ENCODE peak calls at places on chromosomes 16 and 17, in seven cellular contexts. One of them, this sample, is unnamed.

GRCh38 chr17:3920940-3921852 is 4.9 kb upstream of the P2RX1 start:
- DNase-seq in heart right ventricle: no peak
- DNase-seq in sigmoid colon: no peak
- DNase-seq in ovary: no peak
- DNase-seq in heart left ventricle: no peak
- DNase-seq in neural progenitor cell: no peak
- DNase-seq in astrocyte: no peak
- DNase-seq in this sample: no peak

GRCh38 chr16:28967156-28967555 is 7.4 kb upstream of the SPNS1 start:
- DNase-seq in sigmoid colon: no peak
- DNase-seq in neural progenitor cell: no peak
- DNase-seq in heart left ventricle: no peak
- DNase-seq in ovary: no peak
- DNase-seq in astrocyte: no peak
- DNase-seq in heart right ventricle: no peak
- DNase-seq in this sample: no peak

GRCh38 chr16:64416232-64417010 is 705.4 kb downstream of the CDH11 start:
- DNase-seq in neural progenitor cell: no peak
- DNase-seq in heart left ventricle: no peak
- DNase-seq in astrocyte: peak
- DNase-seq in heart right ventricle: no peak
- DNase-seq in ovary: no peak
- DNase-seq in sigmoid colon: no peak
- DNase-seq in this sample: no peak

GRCh38 chr17:79920751-79921410 is 81.6 kb upstream of the CBX4 start:
- DNase-seq in sigmoid colon: no peak
- DNase-seq in ovary: no peak
- DNase-seq in heart left ventricle: no peak
- DNase-seq in heart right ventricle: no peak
- DNase-seq in neural progenitor cell: no peak
- DNase-seq in astrocyte: no peak
- DNase-seq in this sample: no peak

GRCh38 chr17:73272906-73273218 is 11.2 kb upstream of the CPSF4L start:
- DNase-seq in ovary: no peak
- DNase-seq in sigmoid colon: no peak
- DNase-seq in heart left ventricle: no peak
- DNase-seq in neural progenitor cell: no peak
- DNase-seq in heart right ventricle: no peak
- DNase-seq in astrocyte: no peak
- DNase-seq in this sample: no peak

GRCh38 chr16:29983420-29984136 is 9.9 kb downstream of the TAOK2 start:
- DNase-seq in sigmoid colon: no peak
- DNase-seq in ovary: no peak
- DNase-seq in neural progenitor cell: no peak
- DNase-seq in heart left ventricle: no peak
- DNase-seq in astrocyte: no peak
- DNase-seq in heart right ventricle: no peak
- DNase-seq in this sample: peak

GRCh38 chr16:24478401-24478800 is 61.0 kb upstream of the RBBP6 start:
- DNase-seq in astrocyte: no peak
- DNase-seq in neural progenitor cell: peak
- DNase-seq in heart left ventricle: no peak
- DNase-seq in ovary: no peak
- DNase-seq in heart right ventricle: no peak
- DNase-seq in sigmoid colon: no peak
- DNase-seq in this sample: no peak

GRCh38 chr17:36752096-36752888 is 150.9 kb downstream of the MRM1 start:
- DNase-seq in heart left ventricle: no peak
- DNase-seq in neural progenitor cell: no peak
- DNase-seq in heart right ventricle: no peak
- DNase-seq in sigmoid colon: no peak
- DNase-seq in ovary: no peak
- DNase-seq in astrocyte: no peak
- DNase-seq in this sample: peak

GRCh38 chr16:48505705-48506104 is 104.3 kb downstream of the N4BP1 start:
- DNase-seq in ovary: no peak
- DNase-seq in astrocyte: no peak
- DNase-seq in heart right ventricle: no peak
- DNase-seq in heart left ventricle: no peak
- DNase-seq in neural progenitor cell: no peak
- DNase-seq in sigmoid colon: peak
- DNase-seq in this sample: no peak

GRCh38 chr16:47851026-47851610 is 304.7 kb downstream of the ABCC12 start:
- DNase-seq in ovary: no peak
- DNase-seq in sigmoid colon: no peak
- DNase-seq in heart left ventricle: no peak
- DNase-seq in neural progenitor cell: peak
- DNase-seq in heart right ventricle: no peak
- DNase-seq in astrocyte: no peak
- DNase-seq in this sample: no peak

GRCh38 chr17:58156839-58157803 is 8.9 kb downstream of the OR4D1 start:
- DNase-seq in sigmoid colon: no peak
- DNase-seq in neural progenitor cell: peak
- DNase-seq in astrocyte: no peak
- DNase-seq in heart right ventricle: no peak
- DNase-seq in ovary: no peak
- DNase-seq in heart left ventricle: peak
- DNase-seq in this sample: peak

GRCh38 chr16:3960049-3960809 is 79.7 kb upstream of the CREBBP start:
- DNase-seq in heart left ventricle: no peak
- DNase-seq in neural progenitor cell: peak
- DNase-seq in ovary: no peak
- DNase-seq in astrocyte: no peak
- DNase-seq in heart right ventricle: no peak
- DNase-seq in sigmoid colon: no peak
- DNase-seq in this sample: no peak

GRCh38 chr16:85928411-85928820 is 29.5 kb downstream of the IRF8 start:
- DNase-seq in ovary: peak
- DNase-seq in heart right ventricle: no peak
- DNase-seq in heart left ventricle: no peak
- DNase-seq in astrocyte: no peak
- DNase-seq in sigmoid colon: peak
- DNase-seq in neural progenitor cell: no peak
- DNase-seq in this sample: peak

GRCh38 chr16:2768403-2769089 is 8.5 kb downstream of the ELOB start:
- DNase-seq in astrocyte: no peak
- DNase-seq in ovary: no peak
- DNase-seq in sigmoid colon: no peak
- DNase-seq in heart right ventricle: no peak
- DNase-seq in neural progenitor cell: no peak
- DNase-seq in heart left ventricle: no peak
- DNase-seq in this sample: peak

GRCh38 chr16:83744521-83744981 is 63.2 kb upstream of the HSBP1 start:
- DNase-seq in ovary: no peak
- DNase-seq in sigmoid colon: peak
- DNase-seq in neural progenitor cell: no peak
- DNase-seq in astrocyte: no peak
- DNase-seq in heart left ventricle: no peak
- DNase-seq in heart right ventricle: no peak
- DNase-seq in this sample: peak

GRCh38 chr17:48814504-48814903 is 2.5 kb downstream of the TTLL6 start:
- DNase-seq in heart left ventricle: peak
- DNase-seq in neural progenitor cell: peak
- DNase-seq in sigmoid colon: no peak
- DNase-seq in heart right ventricle: peak
- DNase-seq in ovary: peak
- DNase-seq in astrocyte: peak
- DNase-seq in this sample: no peak

GRCh38 chr16:8567355-8568230 is 22.7 kb downstream of the TMEM114 start:
- DNase-seq in heart left ventricle: peak
- DNase-seq in heart right ventricle: peak
- DNase-seq in neural progenitor cell: peak
- DNase-seq in ovary: peak
- DNase-seq in sigmoid colon: peak
- DNase-seq in astrocyte: peak
- DNase-seq in this sample: peak

GRCh38 chr17:52026075-52026474 is 132.4 kb downstream of the CA10 start:
- DNase-seq in heart right ventricle: no peak
- DNase-seq in ovary: no peak
- DNase-seq in sigmoid colon: no peak
- DNase-seq in heart left ventricle: no peak
- DNase-seq in neural progenitor cell: no peak
- DNase-seq in astrocyte: no peak
- DNase-seq in this sample: no peak

GRCh38 chr17:63290784-63291183 is 155.3 kb downstream of the CYB561 start:
- DNase-seq in neural progenitor cell: no peak
- DNase-seq in heart left ventricle: no peak
- DNase-seq in ovary: no peak
- DNase-seq in heart right ventricle: no peak
- DNase-seq in astrocyte: no peak
- DNase-seq in sigmoid colon: no peak
- DNase-seq in this sample: no peak

GRCh38 chr17:79652999-79653643 is 42.3 kb upstream of the RBFOX3 start:
- DNase-seq in heart left ventricle: no peak
- DNase-seq in ovary: no peak
- DNase-seq in heart right ventricle: no peak
- DNase-seq in astrocyte: no peak
- DNase-seq in neural progenitor cell: no peak
- DNase-seq in sigmoid colon: peak
- DNase-seq in this sample: no peak

GRCh38 chr16:85891033-85891775 is 7.8 kb upstream of the IRF8 start:
- DNase-seq in heart left ventricle: no peak
- DNase-seq in heart right ventricle: no peak
- DNase-seq in neural progenitor cell: no peak
- DNase-seq in sigmoid colon: no peak
- DNase-seq in astrocyte: peak
- DNase-seq in ovary: no peak
- DNase-seq in this sample: no peak

DNA sequence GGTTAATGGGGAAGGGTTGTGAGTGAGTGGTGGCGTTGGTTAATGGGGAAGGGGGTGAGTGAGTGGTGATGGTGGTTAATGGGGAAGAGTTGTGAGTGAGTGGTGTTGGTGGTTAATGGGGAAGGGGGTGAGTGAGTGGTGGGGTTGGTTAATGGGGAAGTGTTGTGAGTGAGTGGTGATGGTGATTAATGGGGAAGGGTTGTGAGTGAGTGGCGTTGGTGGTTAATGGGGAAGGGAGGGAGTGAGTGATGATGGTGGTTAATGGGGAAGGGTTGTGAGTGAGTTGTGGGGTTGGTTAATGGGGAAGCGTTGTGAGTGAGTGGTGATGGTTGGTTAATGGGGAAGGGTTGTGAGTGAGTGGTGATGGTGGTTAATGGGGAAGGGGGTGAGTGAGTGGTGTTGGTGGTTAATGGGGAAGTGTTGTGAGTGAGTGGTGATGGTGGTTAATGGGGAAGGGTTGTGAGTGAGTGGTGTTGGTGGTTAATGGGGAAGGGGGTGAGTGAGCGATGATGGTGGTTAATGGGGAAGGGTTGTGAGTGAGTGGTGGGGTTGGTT is 21.3 kb upstream of the CPNE2 start:
- DNase-seq in heart right ventricle: no peak
- DNase-seq in neural progenitor cell: no peak
- DNase-seq in astrocyte: no peak
- DNase-seq in heart left ventricle: no peak
- DNase-seq in ovary: no peak
- DNase-seq in sigmoid colon: no peak
- DNase-seq in this sample: no peak
- H3K27ac ChIP-seq in heart right ventricle: no peak
- H3K27ac ChIP-seq in neural progenitor cell: no peak
- H3K27ac ChIP-seq in astrocyte: no peak
- H3K27ac ChIP-seq in heart left ventricle: no peak
- H3K27ac ChIP-seq in ovary: no peak
- H3K27ac ChIP-seq in sigmoid colon: no peak
- H3K27ac ChIP-seq in this sample: no peak

GRCh38 chr17:50953831-50954601 is 87.9 kb upstream of the TOB1 start:
- DNase-seq in heart right ventricle: peak
- DNase-seq in neural progenitor cell: peak
- DNase-seq in sigmoid colon: peak
- DNase-seq in astrocyte: peak
- DNase-seq in heart left ventricle: peak
- DNase-seq in ovary: peak
- DNase-seq in this sample: peak
- H3K4me3 ChIP-seq in heart right ventricle: no peak
- H3K4me3 ChIP-seq in neural progenitor cell: no peak
- H3K4me3 ChIP-seq in sigmoid colon: no peak
- H3K4me3 ChIP-seq in astrocyte: no peak
- H3K4me3 ChIP-seq in heart left ventricle: peak
- H3K4me3 ChIP-seq in ovary: no peak
- H3K4me3 ChIP-seq in this sample: no peak

DNA sequence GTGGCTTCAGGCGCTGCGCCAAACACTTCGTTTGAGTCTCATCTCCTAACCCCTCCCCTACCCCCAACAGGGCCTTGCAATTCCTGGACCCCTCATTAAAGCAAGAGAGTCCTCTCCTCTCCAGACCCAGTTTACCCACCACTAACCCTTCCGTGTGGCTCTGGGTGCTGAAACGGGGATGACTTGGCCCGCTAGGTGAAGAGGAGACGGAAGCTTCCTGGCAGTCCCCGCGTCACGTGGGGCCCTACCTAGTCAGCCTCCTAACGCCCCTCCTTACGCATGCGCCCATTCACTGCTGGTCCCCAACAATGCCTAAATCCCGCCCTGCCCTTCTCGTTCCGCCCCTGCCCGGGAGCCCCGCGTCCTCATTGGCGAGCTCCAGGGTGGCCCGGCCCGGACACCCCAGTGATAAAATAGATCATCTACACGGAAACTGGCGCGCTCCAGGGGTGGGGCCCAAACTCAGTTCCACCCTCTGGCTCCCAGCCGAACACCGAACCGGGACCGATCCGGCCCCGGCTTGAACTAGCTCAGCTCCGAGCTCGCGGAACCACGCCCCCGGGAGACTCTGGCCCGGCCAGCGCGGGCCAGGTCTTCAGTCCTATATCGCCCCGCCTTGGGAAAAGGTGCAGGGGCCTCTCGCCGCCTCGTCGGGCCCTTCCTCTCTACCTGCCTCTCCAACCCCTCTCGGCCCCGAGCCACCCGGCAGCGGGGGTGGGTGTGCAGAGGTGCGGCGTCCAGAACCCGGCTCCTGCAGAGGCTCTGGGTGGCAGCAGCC is at the start of gene SLC16A13:
- DNase-seq in ovary: peak
- DNase-seq in sigmoid colon: peak
- DNase-seq in neural progenitor cell: peak
- DNase-seq in astrocyte: peak
- DNase-seq in heart left ventricle: peak
- DNase-seq in heart right ventricle: peak
- DNase-seq in this sample: peak
- TF ChIP-seq CTCF in ovary: no peak
- TF ChIP-seq CTCF in sigmoid colon: no peak
- TF ChIP-seq CTCF in neural progenitor cell: no peak
- TF ChIP-seq CTCF in astrocyte: no peak
- TF ChIP-seq CTCF in heart left ventricle: no peak
- TF ChIP-seq CTCF in heart right ventricle: no peak
- TF ChIP-seq CTCF in this sample: no peak

GRCh38 chr17:8956521-8956920 is 9.0 kb downstream of the PIK3R5 start:
- DNase-seq in sigmoid colon: no peak
- DNase-seq in neural progenitor cell: no peak
- DNase-seq in ovary: no peak
- DNase-seq in heart left ventricle: no peak
- DNase-seq in heart right ventricle: no peak
- DNase-seq in astrocyte: no peak
- DNase-seq in this sample: no peak
- H3K27ac ChIP-seq in sigmoid colon: peak
- H3K27ac ChIP-seq in neural progenitor cell: no peak
- H3K27ac ChIP-seq in ovary: no peak
- H3K27ac ChIP-seq in heart left ventricle: no peak
- H3K27ac ChIP-seq in heart right ventricle: no peak
- H3K27ac ChIP-seq in astrocyte: no peak
- H3K27ac ChIP-seq in this sample: no peak

GRCh38 chr17:31424944-31425582 is 33.6 kb downstream of the RAB11FIP4 start:
- DNase-seq in heart left ventricle: no peak
- DNase-seq in neural progenitor cell: peak
- DNase-seq in astrocyte: peak
- DNase-seq in heart right ventricle: peak
- DNase-seq in ovary: no peak
- DNase-seq in sigmoid colon: no peak
- DNase-seq in this sample: no peak
- H3K4me3 ChIP-seq in heart left ventricle: no peak
- H3K4me3 ChIP-seq in neural progenitor cell: no peak
- H3K4me3 ChIP-seq in astrocyte: no peak
- H3K4me3 ChIP-seq in heart right ventricle: no peak
- H3K4me3 ChIP-seq in ovary: no peak
- H3K4me3 ChIP-seq in sigmoid colon: no peak
- H3K4me3 ChIP-seq in this sample: no peak

This sample was measured in lower lobe of right lung.